ENCODE peak calls at places on chromosome 22, in seven cellular contexts. S is posterior cingulate gyrus, P is HTR-8/SVneo, D is substantia nigra, O is brain pericyte, G is RWPE1, U is GM23248. V is an unnamed sample.

GRCh38 chr22:20578192-20578591 is 70.8 kb downstream of the MED15 start:
- DNase-seq in S (no peak), P (no peak), D (no peak), O (no peak), G (no peak), U (no peak), V (no peak)

GRCh38 chr22:31956360-31956759 is 12.0 kb downstream of the YWHAH start:
- DNase-seq in S (no peak), P (no peak), D (no peak), O (no peak), G (no peak), U (no peak), V (no peak)

GRCh38 chr22:40855960-40856512 is 403 bp downstream of the ST13 start:
- DNase-seq in S (no peak), P (peak; percentile 10), D (no peak), O (no peak), G (peak; percentile 5), U (peak; percentile 69), V (no peak)

GRCh38 chr22:45889539-45890350 is 87.2 kb downstream of the WNT7B start:
- DNase-seq in S (peak; percentile 41), P (no peak), D (peak; percentile 51), O (no peak), G (no peak), U (peak; percentile 32), V (no peak)

GRCh38 chr22:37485714-37486223 is 415 bp downstream of the MFNG start:
- DNase-seq in S (no peak), P (no peak), D (no peak), O (no peak), G (no peak), U (no peak), V (no peak)

GRCh38 chr22:35008213-35008612 is 57.7 kb upstream of the ISX start:
- DNase-seq in S (no peak), P (no peak), D (no peak), O (no peak), G (no peak), U (no peak), V (no peak)

GRCh38 chr22:32469799-32470212 is 4.8 kb upstream of the FBXO7 start:
- DNase-seq in S (peak; percentile 29), P (peak; percentile 9), D (peak; percentile 12), O (no peak), G (no peak), U (peak; percentile 87), V (peak; percentile 13)

GRCh38 chr22:23070418-23071162 is at the start of gene GNAZ:
- DNase-seq in S (peak; percentile 48), P (no peak), D (no peak), O (no peak), G (no peak), U (peak; percentile 12), V (no peak)

GRCh38 chr22:42436402-42436801 is 4.2 kb upstream of the NFAM1 start:
- DNase-seq in S (peak; percentile 33), P (no peak), D (peak; percentile 39), O (no peak), G (no peak), U (no peak), V (no peak)

GRCh38 chr22:47656806-47657205 is 894.4 kb downstream of the TBC1D22A start:
- DNase-seq in S (no peak), P (no peak), D (no peak), O (no peak), G (no peak), U (no peak), V (no peak)

GRCh38 chr22:44162960-44163359 is 17.8 kb upstream of the PARVG start:
- DNase-seq in S (no peak), P (no peak), D (no peak), O (no peak), G (no peak), U (no peak), V (no peak)

GRCh38 chr22:46984751-46985506 is 222.5 kb downstream of the TBC1D22A start:
- DNase-seq in S (no peak), P (peak; percentile 53), D (no peak), O (no peak), G (peak; percentile 89), U (peak; percentile 92), V (peak; percentile 41)

GRCh38 chr22:24514241-24515024 is 19.3 kb downstream of the UPB1 start:
- DNase-seq in S (no peak), P (no peak), D (no peak), O (no peak), G (no peak), U (no peak), V (no peak)

GRCh38 chr22:45302047-45302446 is 7.7 kb upstream of the FAM118A start:
- DNase-seq in S (no peak), P (no peak), D (no peak), O (peak; percentile 83), G (no peak), U (peak; percentile 95), V (no peak)

GRCh38 chr22:23781533-23781932 is 5.2 kb upstream of the SMARCB1 start:
- DNase-seq in S (no peak), P (peak; percentile 65), D (no peak), O (no peak), G (peak; percentile 80), U (peak; percentile 94), V (no peak)

GRCh38 chr22:19063581-19064353 is 58.4 kb downstream of the DGCR2 start:
- DNase-seq in S (no peak), P (no peak), D (no peak), O (no peak), G (no peak), U (no peak), V (no peak)

GRCh38 chr22:49738566-49738965 is 89.1 kb downstream of the BRD1 start:
- DNase-seq in S (no peak), P (no peak), D (no peak), O (no peak), G (no peak), U (no peak), V (no peak)

GRCh38 chr22:43878831-43879550 is 12.8 kb downstream of the PNPLA5 start:
- DNase-seq in S (no peak), P (no peak), D (no peak), O (no peak), G (no peak), U (no peak), V (no peak)

GRCh38 chr22:45553333-45554039 is 50.8 kb downstream of the FBLN1 start:
- DNase-seq in S (peak; percentile 80), P (peak; percentile 85), D (peak; percentile 80), O (peak; percentile 84), G (peak; percentile 78), U (peak; percentile 84), V (peak; percentile 63)

GRCh38 chr22:21975854-21976345 is 6.7 kb downstream of the TOP3B start:
- DNase-seq in S (no peak), P (no peak), D (no peak), O (no peak), G (no peak), U (no peak), V (no peak)

GRCh38 chr22:46587492-46588278 is 32.5 kb upstream of the GRAMD4 start:
- DNase-seq in S (no peak), P (no peak), D (no peak), O (no peak), G (no peak), U (no peak), V (no peak)

GRCh38 chr22:23856721-23857605 is 712 bp upstream of the SLC2A11 start:
- DNase-seq in S (no peak), P (no peak), D (peak; percentile 72), O (no peak), G (no peak), U (peak; percentile 80), V (no peak)

GRCh38 chr22:43090130-43090789 is 1.1 kb upstream of the TTLL1 start:
- DNase-seq in S (peak; percentile 36), P (peak; percentile 75), D (peak; percentile 44), O (peak; percentile 64), G (peak; percentile 67), U (peak; percentile 95), V (peak; percentile 90)